ENCODE peak calls at places on chromosomes 4 and X, in seven cellular contexts. P is HepG2, K is ovary, T is K562, I is H1, M is suprapubic skin, J is stomach. G is an unnamed sample.

GRCh38 chr4:109722357-109722756 is 7.5 kb downstream of the PLA2G12A start:
- DNase-seq in T (no peak), J (no peak), I (no peak), K (no peak), M (no peak), P (no peak), G (no peak)

GRCh38 chr4:48909697-48910096 is 3.1 kb upstream of the OCIAD2 start:
- DNase-seq in J (peak), M (no peak), P (no peak), K (no peak), I (no peak), T (peak), G (peak)

GRCh38 chrX:154396948-154397887 is 959 bp upstream of the RPL10 start:
- DNase-seq in J (peak), T (peak), P (peak), M (peak), K (peak), I (peak), G (peak)

GRCh38 chr4:77742054-77742453 is 77.1 kb downstream of the CNOT6L start:
- DNase-seq in M (no peak), J (no peak), P (no peak), K (no peak), I (no peak), T (no peak), G (no peak)

GRCh38 chr4:86472377-86473019 is 112.6 kb upstream of the MAPK10 start:
- DNase-seq in T (no peak), M (no peak), K (no peak), I (no peak), P (no peak), J (no peak), G (no peak)

GRCh38 chr4:107823870-107824366 is 814 bp upstream of the SGMS2 start:
- DNase-seq in J (no peak), T (no peak), I (no peak), P (no peak), M (no peak), K (no peak), G (no peak)

GRCh38 chr4:2078584-2078983 is 19.5 kb downstream of the NAT8L start:
- DNase-seq in T (no peak), M (peak), P (no peak), K (peak), J (no peak), I (no peak), G (no peak)

GRCh38 chr4:108466936-108467902 is 153.2 kb upstream of the RPL34 start:
- DNase-seq in J (no peak), K (no peak), T (no peak), I (no peak), P (no peak), M (no peak), G (no peak)

GRCh38 chr4:177938226-177938625 is 496.0 kb upstream of the AGA start:
- DNase-seq in M (no peak), P (no peak), T (no peak), K (no peak), J (no peak), I (no peak), G (no peak)

GRCh38 chrX:107135076-107135964 is 16.7 kb upstream of the RBM41 start:
- DNase-seq in J (no peak), P (peak), K (no peak), I (no peak), M (no peak), T (peak), G (no peak)

GRCh38 chrX:13373807-13374187 is 53.9 kb upstream of the ATXN3L start:
- DNase-seq in I (no peak), M (no peak), P (no peak), T (no peak), K (no peak), J (no peak), G (no peak)

GRCh38 chr4:140743194-140743931 is 12.8 kb downstream of the TBC1D9 start:
- DNase-seq in T (no peak), K (no peak), P (peak), J (no peak), M (no peak), I (no peak), G (peak)

GRCh38 chrX:124421898-124422622 is 75.7 kb downstream of the SH2D1A start:
- DNase-seq in M (no peak), K (no peak), I (no peak), P (no peak), J (no peak), T (no peak), G (no peak)

GRCh38 chrX:816411-816810 is 185.8 kb downstream of the SHOX start:
- DNase-seq in J (no peak), I (no peak), M (no peak), K (no peak), P (no peak), T (no peak), G (no peak)

GRCh38 chrX:49003696-49004095 is 1.6 kb upstream of the GRIPAP1 start:
- DNase-seq in K (no peak), I (no peak), M (no peak), P (peak), J (no peak), T (peak), G (no peak)

GRCh38 chr4:58679051-58679450 is 1568.9 kb upstream of the IGFBP7 start:
- DNase-seq in P (no peak), J (no peak), T (no peak), K (no peak), I (no peak), M (no peak), G (no peak)

GRCh38 chr4:155758500-155759371 is at the start of gene GUCY1B1:
- DNase-seq in T (peak), J (peak), M (peak), I (peak), P (no peak), K (peak), G (peak)

GRCh38 chr4:172270421-172270820 is 457.2 kb downstream of the GALNTL6 start:
- DNase-seq in J (no peak), P (no peak), M (no peak), T (no peak), K (no peak), I (no peak), G (no peak)

GRCh38 chr4:180106997-180107396 is 2136.2 kb upstream of the TENM3 start:
- DNase-seq in J (no peak), P (no peak), K (no peak), I (no peak), M (no peak), T (no peak), G (no peak)

GRCh38 chr4:138765442-138765841 is 250.1 kb upstream of the NOCT start:
- DNase-seq in M (no peak), P (no peak), J (no peak), I (no peak), T (no peak), K (no peak), G (no peak)

GRCh38 chrX:20529301-20529700 is 262.6 kb upstream of the RPS6KA3 start:
- DNase-seq in J (no peak), P (no peak), I (no peak), K (no peak), T (no peak), M (no peak), G (no peak)

GRCh38 chrX:20527458-20528099 is 260.9 kb upstream of the RPS6KA3 start:
- DNase-seq in T (peak), P (peak), I (no peak), K (peak), M (no peak), J (no peak), G (no peak)

GRCh38 chrX:20529711-20530110 is 263.0 kb upstream of the RPS6KA3 start:
- DNase-seq in P (no peak), T (no peak), J (no peak), M (no peak), K (no peak), I (no peak), G (no peak)

GRCh38 chrX:20530319-20530979 is 263.7 kb upstream of the RPS6KA3 start:
- DNase-seq in K (peak), M (peak), J (peak), P (peak), I (peak), T (peak), G (peak)

DNA sequence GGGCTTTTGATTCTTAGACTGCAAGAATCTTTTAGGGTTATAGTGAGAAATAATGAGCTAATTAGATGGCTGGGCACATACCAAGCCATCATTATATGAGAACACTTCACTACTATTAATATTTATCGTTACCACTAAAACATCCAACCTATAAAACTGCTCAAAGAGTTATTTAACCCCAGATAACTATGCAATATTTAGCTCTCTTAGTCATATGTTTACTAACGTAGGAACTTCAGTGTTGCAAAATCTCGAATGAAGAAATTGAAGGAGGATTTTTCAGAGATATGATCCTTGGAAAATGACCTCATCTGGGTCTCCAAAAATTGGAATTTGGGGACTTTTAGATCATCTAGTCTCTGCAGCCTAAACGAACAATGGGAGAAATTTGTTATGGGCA is 265.0 kb upstream of the RPS6KA3 start:
- DNase-seq in J (no peak), M (no peak), T (no peak), K (no peak), I (no peak), P (no peak), G (no peak)
- TF ChIP-seq EP300 in J (no peak), M (no peak), T (no peak), K (no peak), I (no peak), P (no peak), G (no peak)

DNA sequence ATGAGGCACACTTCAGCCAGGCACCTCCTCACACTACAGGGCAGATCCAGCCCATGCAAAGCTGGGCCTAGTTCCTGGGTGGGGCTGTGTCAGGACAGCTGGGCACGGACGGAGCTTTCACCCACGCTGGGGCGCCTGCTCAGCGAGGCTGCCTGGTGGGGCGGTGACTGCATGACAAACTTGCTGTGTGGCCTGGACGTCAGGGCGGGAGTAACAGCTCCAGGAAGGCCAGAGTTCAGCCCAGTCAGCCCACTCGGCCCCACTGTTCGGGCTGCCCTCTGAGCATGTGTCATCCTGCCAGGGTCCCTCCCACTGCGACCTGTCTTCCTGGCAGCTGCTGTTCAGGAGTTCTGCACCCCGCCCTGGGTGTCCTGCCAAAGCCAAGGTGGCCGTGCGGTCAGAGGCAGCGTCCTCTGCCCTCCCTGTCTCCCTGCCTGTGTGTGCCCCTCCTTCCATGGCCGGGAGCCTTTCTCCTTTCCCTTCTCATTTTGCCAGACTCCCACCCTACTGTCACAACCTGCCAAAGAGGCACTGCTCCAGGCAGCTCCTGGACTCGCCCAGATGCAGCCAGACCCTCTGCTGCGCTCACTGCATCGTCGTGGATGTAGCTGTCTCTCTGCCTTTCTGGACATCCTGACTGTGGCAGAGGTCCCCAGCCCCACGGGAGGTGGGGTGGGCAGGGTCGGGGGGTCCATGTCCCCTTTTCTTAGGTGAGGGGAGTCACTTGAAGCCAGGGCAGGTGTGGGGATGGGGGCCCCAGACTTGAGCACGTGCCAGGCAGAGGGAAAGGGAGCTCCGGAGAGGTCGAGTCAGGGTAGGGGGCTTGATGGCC is 33.0 kb upstream of the KIAA0232 start:
- DNase-seq in J (peak), M (peak), I (no peak), K (no peak), T (peak), P (peak), G (peak)
- TF ChIP-seq POLR2A in J (no peak), M (no peak), I (no peak), K (no peak), T (no peak), P (peak), G (peak)

GRCh38 chr4:23085249-23085568 is 392.5 kb downstream of the GBA3 start:
- DNase-seq in I (no peak), M (no peak), T (no peak), J (no peak), K (no peak), P (no peak), G (no peak)

GRCh38 chr4:23083391-23083790 is 390.7 kb downstream of the GBA3 start:
- DNase-seq in J (no peak), T (no peak), I (no peak), M (no peak), K (no peak), P (no peak), G (no peak)

DNA sequence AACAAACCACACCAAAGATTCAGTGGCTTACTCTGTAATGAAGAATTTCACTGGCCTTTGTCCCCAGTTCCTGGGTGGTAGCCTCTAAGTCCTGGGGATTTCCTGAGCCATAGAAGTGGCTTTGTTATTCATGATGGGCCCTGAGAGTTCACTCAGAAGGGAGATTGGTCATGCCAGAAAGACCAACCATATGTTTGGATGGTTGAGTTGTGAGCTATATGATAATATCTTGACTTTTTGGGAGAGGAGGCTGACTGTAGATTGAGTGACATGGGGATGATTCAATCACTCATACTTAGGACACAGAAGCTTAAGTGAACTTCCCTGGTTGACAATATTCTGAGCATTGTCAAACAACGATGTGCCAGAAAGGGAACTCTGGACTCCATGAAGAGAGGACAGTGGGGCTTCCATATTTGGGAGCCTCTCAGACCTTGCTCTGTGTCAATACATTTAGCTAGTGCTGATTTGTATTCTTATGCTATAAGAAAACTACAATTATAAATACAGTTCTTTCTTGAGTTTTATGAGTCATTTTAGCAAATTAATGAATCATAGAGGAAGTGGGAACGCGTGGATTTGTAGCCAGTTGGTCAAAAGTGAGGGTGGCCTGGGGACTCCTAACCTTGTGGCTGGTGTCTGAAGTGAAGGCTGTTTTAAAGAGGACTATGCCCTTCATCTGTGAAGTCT is 392.0 kb downstream of the GBA3 start:
- DNase-seq in M (no peak), J (no peak), I (no peak), K (no peak), P (no peak), T (no peak), G (no peak)
- TF ChIP-seq EP300 in M (no peak), J (no peak), I (no peak), K (no peak), P (no peak), T (no peak), G (no peak)

GRCh38 chr4:69549651-69550050 is 53.9 kb upstream of the UGT2B4 start:
- DNase-seq in I (no peak), J (no peak), K (no peak), M (no peak), T (no peak), P (no peak), G (no peak)

DNA sequence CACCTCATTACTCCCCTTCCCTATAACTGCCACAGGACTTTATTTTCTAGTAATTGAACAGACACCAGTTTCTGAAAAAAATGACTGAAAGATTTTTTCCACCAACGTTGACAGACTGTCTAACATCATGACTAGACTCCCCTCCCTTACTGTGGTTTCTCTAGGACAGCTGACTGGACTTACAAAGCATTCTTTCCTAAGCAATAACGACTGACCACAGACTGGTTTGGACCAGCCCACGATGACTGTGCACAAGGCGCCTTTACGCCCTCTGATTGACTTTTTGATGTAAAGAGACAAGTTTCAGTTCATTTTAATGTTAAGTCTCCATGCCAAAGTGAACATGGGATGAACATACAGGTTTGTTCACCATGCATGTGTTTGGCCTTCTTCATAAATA is 50.4 kb upstream of the UGT2B4 start:
- DNase-seq in I (no peak), T (no peak), K (no peak), J (no peak), P (no peak), M (no peak), G (no peak)
- TF ChIP-seq POLR2A in I (no peak), T (no peak), K (no peak), J (no peak), P (no peak), M (no peak), G (no peak)

GRCh38 chrX:24369816-24370215 is 9.4 kb downstream of the SUPT20HL1 start:
- DNase-seq in J (no peak), I (no peak), M (no peak), P (no peak), T (no peak), K (no peak), G (no peak)
- TF ChIP-seq EP300 in J (no peak), I (no peak), M (no peak), P (no peak), T (no peak), K (no peak), G (no peak)

DNA sequence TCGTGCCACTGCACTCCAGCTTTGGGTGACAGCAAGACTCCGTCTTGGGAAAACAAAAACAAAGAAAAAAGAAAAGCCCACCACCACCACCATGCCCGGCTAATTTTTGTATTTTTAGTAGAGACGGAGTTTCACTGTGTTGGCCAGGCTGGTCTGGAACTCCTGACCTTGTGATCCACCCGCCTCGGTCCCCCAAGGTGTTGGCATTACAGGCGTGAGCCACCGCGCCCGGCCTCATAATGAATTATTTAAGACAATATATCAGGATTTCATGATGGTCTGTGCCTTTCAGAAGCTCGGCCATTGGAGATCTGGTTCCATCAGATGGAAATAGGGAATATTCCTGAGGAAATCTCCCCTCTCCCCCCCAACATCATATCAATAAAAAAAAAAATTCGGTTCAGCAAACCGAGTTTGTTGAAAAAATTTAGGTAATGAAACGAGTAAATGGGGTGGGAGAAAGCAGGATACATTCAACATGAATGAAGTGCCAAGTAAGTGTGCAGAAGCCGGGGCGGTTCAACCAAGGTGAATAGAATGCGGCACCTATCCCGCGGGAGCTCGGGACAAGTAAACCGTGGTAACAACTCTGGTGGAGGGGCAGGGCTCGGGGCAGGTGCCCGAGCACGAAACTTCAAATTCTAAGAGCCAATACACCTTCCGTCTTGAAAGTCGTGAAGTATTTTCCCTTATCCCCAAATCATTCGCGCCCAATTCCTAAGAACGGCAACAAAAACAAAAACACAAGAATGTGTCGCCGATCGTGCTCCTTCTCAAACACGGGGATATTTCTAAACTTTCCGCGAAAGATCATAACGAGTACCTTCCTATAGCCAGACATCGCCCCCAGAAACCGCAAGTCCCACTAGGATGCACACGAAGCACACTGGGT is 773 bp upstream of the TXLNG start:
- DNase-seq in T (no peak), I (no peak), K (peak), J (peak), M (peak), P (no peak), G (peak)
- TF ChIP-seq POLR2A in T (peak), I (no peak), K (no peak), J (no peak), M (no peak), P (no peak), G (no peak)

G was measured in transverse colon.